ENCODE peak calls at places on chromosomes 2 and 18, in seven cellular contexts. T, L, Y, M, N, C and X are unnamed samples.

GRCh38 chr2:149908731-149909690 is 321.4 kb upstream of the MMADHC start:
- DNase-seq in M (peak), L (no peak), C (no peak), Y (no peak), N (no peak), T (no peak), X (peak)

GRCh38 chr2:187542123-187542522 is 12.1 kb downstream of the TFPI start:
- DNase-seq in Y (no peak), M (no peak), T (peak), C (no peak), N (no peak), L (no peak), X (no peak)

GRCh38 chr2:2178921-2179320 is 152.2 kb downstream of the MYT1L start:
- DNase-seq in C (no peak), Y (no peak), M (no peak), T (no peak), L (no peak), N (no peak), X (no peak)

GRCh38 chr18:3089579-3089978 is 76.6 kb upstream of the LPIN2 start:
- DNase-seq in L (no peak), N (no peak), C (no peak), Y (no peak), M (no peak), T (no peak), X (no peak)

GRCh38 chr18:13217971-13218375 is 587 bp upstream of the LDLRAD4 start:
- DNase-seq in N (no peak), M (no peak), C (no peak), T (no peak), L (no peak), Y (no peak), X (no peak)

GRCh38 chr2:186365406-186365805 is 120.7 kb upstream of the ZC3H15 start:
- DNase-seq in T (peak), N (no peak), M (no peak), L (no peak), Y (no peak), C (no peak), X (no peak)

GRCh38 chr2:26068602-26069298 is 34.9 kb downstream of the RAB10 start:
- DNase-seq in M (peak), C (no peak), N (peak), T (peak), L (peak), Y (peak), X (peak)

GRCh38 chr18:33960393-33960792 is 264.3 kb downstream of the NOL4 start:
- DNase-seq in L (no peak), T (no peak), M (peak), N (no peak), Y (no peak), C (no peak), X (peak)

GRCh38 chr18:11154369-11154982 is 5.1 kb upstream of the PIEZO2 start:
- DNase-seq in N (peak), L (peak), Y (peak), M (peak), T (peak), C (no peak), X (peak)

GRCh38 chr2:181112916-181113315 is 132.5 kb downstream of the UBE2E3 start:
- DNase-seq in C (no peak), L (no peak), M (no peak), Y (no peak), N (no peak), T (no peak), X (no peak)

GRCh38 chr2:20649586-20650375 is 1.1 kb downstream of the HS1BP3 start:
- DNase-seq in M (no peak), L (no peak), C (no peak), N (no peak), T (no peak), Y (no peak), X (peak)

GRCh38 chr2:1546023-1546591 is 132.8 kb downstream of the TPO start:
- DNase-seq in M (peak), L (peak), N (no peak), Y (peak), C (no peak), T (peak), X (peak)

GRCh38 chr18:10928971-10929373 is 220.4 kb downstream of the PIEZO2 start:
- DNase-seq in C (no peak), N (peak), Y (no peak), T (peak), L (peak), M (peak), X (no peak)

GRCh38 chr2:217231212-217231611 is 371.3 kb upstream of the TNP1 start:
- DNase-seq in N (no peak), Y (no peak), L (no peak), M (no peak), C (no peak), T (peak), X (peak)

GRCh38 chr2:25669520-25669919 is 3.9 kb downstream of the DTNB start:
- DNase-seq in L (no peak), M (no peak), T (no peak), N (no peak), Y (no peak), C (no peak), X (no peak)

GRCh38 chr2:73983322-73984202 is 1.1 kb upstream of the TET3 start:
- DNase-seq in T (no peak), M (no peak), N (no peak), Y (peak), L (no peak), C (no peak), X (peak)

GRCh38 chr2:66489433-66489832 is 54.5 kb downstream of the MEIS1 start:
- DNase-seq in C (no peak), T (no peak), M (no peak), Y (no peak), N (no peak), L (no peak), X (no peak)

GRCh38 chr18:23521907-23522306 is 18.6 kb downstream of the RMC1 start:
- DNase-seq in L (no peak), C (no peak), T (no peak), M (no peak), Y (no peak), N (no peak), X (no peak)

GRCh38 chr2:60480089-60480773 is 73.2 kb downstream of the BCL11A start:
- DNase-seq in L (no peak), T (no peak), M (no peak), C (no peak), Y (no peak), N (no peak), X (no peak)

GRCh38 chr2:43270930-43271615 is 44.7 kb upstream of the ZFP36L2 start:
- DNase-seq in C (no peak), Y (no peak), N (no peak), T (no peak), L (no peak), M (no peak), X (peak)
- TF ChIP-seq CTCF in C (no peak), Y (peak), N (no peak), T (no peak), L (no peak), M (peak), X (peak)

GRCh38 chr2:134671498-134671897 is 47.3 kb downstream of the TMEM163 start:
- DNase-seq in T (no peak), L (no peak), C (no peak), Y (no peak), N (no peak), M (no peak), X (no peak)

GRCh38 chr2:134667541-134667940 is 51.3 kb downstream of the TMEM163 start:
- DNase-seq in T (no peak), C (no peak), Y (no peak), L (no peak), M (no peak), N (no peak), X (no peak)

GRCh38 chr2:134668821-134669220 is 50.0 kb downstream of the TMEM163 start:
- DNase-seq in L (no peak), C (no peak), Y (no peak), M (peak), T (no peak), N (no peak), X (no peak)

GRCh38 chr2:134669731-134670669 is 48.8 kb downstream of the TMEM163 start:
- DNase-seq in C (no peak), M (no peak), T (no peak), Y (no peak), N (no peak), L (no peak), X (no peak)

GRCh38 chr2:134670955-134671354 is 47.8 kb downstream of the TMEM163 start:
- DNase-seq in C (no peak), Y (no peak), N (no peak), T (no peak), M (no peak), L (no peak), X (no peak)
- H3K4me3 ChIP-seq in C (no peak), Y (no peak), N (no peak), T (no peak), M (no peak), L (no peak), X (no peak)

GRCh38 chr2:224287533-224287932 is 114.4 kb downstream of the FAM124B start:
- DNase-seq in T (no peak), M (no peak), Y (no peak), L (no peak), N (no peak), C (no peak), X (no peak)

GRCh38 chr2:224281374-224281773 is 120.5 kb downstream of the FAM124B start:
- DNase-seq in M (no peak), L (no peak), N (no peak), C (no peak), Y (no peak), T (no peak), X (no peak)

GRCh38 chr2:224284134-224284946 is 117.6 kb downstream of the FAM124B start:
- DNase-seq in N (no peak), Y (peak), L (peak), C (no peak), M (peak), T (peak), X (peak)

GRCh38 chr2:224286923-224287322 is 115.0 kb downstream of the FAM124B start:
- DNase-seq in L (no peak), M (no peak), T (peak), Y (peak), C (no peak), N (no peak), X (no peak)
- TF ChIP-seq CTCF in L (no peak), M (no peak), T (peak), Y (no peak), C (no peak), N (peak), X (no peak)

DNA sequence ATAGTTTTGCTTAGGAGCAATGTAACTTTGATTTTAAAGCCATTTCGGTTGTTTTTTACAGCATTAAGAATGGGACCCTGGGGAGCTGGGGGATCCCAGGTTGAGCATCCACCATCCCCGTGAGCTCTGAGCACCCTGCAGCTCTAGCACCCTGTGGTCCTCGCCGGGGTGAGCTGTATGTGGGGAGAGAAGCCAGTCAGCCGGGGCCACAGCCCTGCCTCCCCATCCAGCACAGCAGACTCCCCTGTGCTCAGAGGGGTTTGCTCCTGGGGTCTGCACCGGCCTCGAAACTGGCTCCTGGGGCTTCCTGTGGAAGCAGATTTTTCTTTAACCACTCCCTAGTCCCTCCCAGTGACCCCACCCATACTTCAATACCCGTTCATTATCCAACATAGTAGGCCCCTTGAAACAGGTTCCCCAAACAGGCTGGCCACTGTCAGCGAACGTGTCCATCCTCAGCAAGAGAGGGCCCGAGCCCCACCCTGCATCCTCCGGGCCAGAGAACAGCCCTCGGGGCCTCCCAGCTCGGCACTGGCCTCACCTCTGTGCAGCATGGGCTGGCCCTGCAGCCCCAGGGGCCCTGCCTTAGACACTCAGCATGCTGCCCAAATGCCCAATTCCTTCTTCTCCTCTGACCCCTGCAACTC is 1.2 kb downstream of the COL6A3 start:
- DNase-seq in N (no peak), C (peak), M (no peak), L (no peak), T (peak), Y (no peak), X (no peak)
- H3K4me3 ChIP-seq in N (no peak), C (peak), M (peak), L (no peak), T (peak), Y (no peak), X (no peak)

DNA sequence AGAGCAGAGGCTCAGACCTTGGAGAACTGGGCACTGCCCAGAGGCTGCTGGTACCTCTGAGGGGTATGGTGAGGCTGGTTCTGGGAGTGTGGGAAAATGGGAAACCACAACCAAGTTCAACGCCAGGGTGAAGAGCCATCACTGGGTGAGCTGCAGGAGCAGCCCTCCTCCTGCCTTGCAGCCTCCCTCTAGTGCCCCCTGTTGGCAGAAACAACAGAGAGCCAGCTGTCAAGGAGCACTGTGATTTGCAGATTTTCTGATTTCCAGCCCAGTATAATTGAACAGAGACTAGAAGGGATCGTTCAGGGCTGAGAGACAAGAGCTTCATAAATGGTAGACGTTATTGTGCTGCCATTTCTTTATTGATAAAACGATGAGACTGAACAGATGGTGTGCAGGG is 50.5 kb downstream of the MAPK4 start:
- DNase-seq in L (no peak), C (no peak), M (no peak), N (no peak), T (no peak), Y (no peak), X (no peak)
- TF ChIP-seq CTCF in L (peak), C (no peak), M (no peak), N (peak), T (no peak), Y (no peak), X (no peak)

GRCh38 chr18:9827856-9828793 is 57.6 kb upstream of the TXNDC2 start:
- DNase-seq in Y (peak), L (no peak), M (peak), T (peak), C (peak), N (no peak), X (peak)
- H3K4me3 ChIP-seq in Y (no peak), L (no peak), M (no peak), T (no peak), C (no peak), N (no peak), X (peak)

DNA sequence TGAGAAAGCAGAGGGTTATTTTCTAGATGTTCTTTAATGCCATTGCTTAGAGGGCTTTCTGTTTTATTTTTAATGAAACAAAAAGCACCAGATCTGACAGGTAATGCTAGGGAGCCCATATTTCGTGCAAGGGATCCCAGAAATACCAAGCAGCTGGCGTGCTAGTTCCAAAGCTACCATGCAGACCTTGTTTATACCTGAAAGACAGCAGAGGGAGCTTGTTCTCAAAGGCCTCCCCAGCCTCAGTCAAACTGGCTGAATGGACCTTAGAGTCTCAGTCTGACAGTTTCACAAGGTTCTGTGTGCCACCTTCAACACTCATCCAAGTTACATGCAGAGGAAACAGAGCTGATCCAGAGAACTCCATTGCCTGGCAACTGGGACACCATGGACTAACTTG is 48.6 kb downstream of the GALNT14 start:
- DNase-seq in C (no peak), Y (no peak), L (no peak), T (no peak), M (no peak), N (no peak), X (no peak)
- TF ChIP-seq CTCF in C (no peak), Y (no peak), L (no peak), T (no peak), M (no peak), N (no peak), X (no peak)